ENCODE peak calls at places on chromosomes 2 and 18, in six cellular contexts. One of them, this sample, is unnamed.

GRCh38 chr18:78736015-78736690 is 243.5 kb upstream of the SALL3 start:
- DNase-seq in GM12878: no peak
- DNase-seq in A549: no peak
- DNase-seq in HepG2: no peak
- DNase-seq in endothelial cell of umbilical vein: no peak
- DNase-seq in K562: no peak
- DNase-seq in this sample: no peak

GRCh38 chr2:172350844-172351480 is 76.4 kb upstream of the ITGA6 start:
- DNase-seq in K562: no peak
- DNase-seq in GM12878: no peak
- DNase-seq in HepG2: no peak
- DNase-seq in A549: no peak
- DNase-seq in endothelial cell of umbilical vein: no peak
- DNase-seq in this sample: peak; percentile 40

GRCh38 chr2:18883626-18884456 is 294.5 kb upstream of the NT5C1B start:
- DNase-seq in HepG2: peak; percentile 7
- DNase-seq in GM12878: no peak
- DNase-seq in K562: no peak
- DNase-seq in endothelial cell of umbilical vein: no peak
- DNase-seq in A549: no peak
- DNase-seq in this sample: peak; percentile 25

GRCh38 chr2:8216397-8216796 is 465.5 kb upstream of the ID2 start:
- DNase-seq in A549: no peak
- DNase-seq in HepG2: no peak
- DNase-seq in endothelial cell of umbilical vein: no peak
- DNase-seq in GM12878: no peak
- DNase-seq in K562: no peak
- DNase-seq in this sample: no peak

GRCh38 chr18:44973282-44973681 is 292.6 kb downstream of the SETBP1 start:
- DNase-seq in endothelial cell of umbilical vein: peak; percentile 6
- DNase-seq in A549: no peak
- DNase-seq in HepG2: no peak
- DNase-seq in K562: no peak
- DNase-seq in GM12878: no peak
- DNase-seq in this sample: no peak

GRCh38 chr2:3386448-3386958 is 7.0 kb downstream of the TRAPPC12 start:
- DNase-seq in HepG2: no peak
- DNase-seq in A549: no peak
- DNase-seq in GM12878: no peak
- DNase-seq in K562: no peak
- DNase-seq in endothelial cell of umbilical vein: no peak
- DNase-seq in this sample: no peak

GRCh38 chr2:150182564-150183249 is 304.8 kb downstream of the RND3 start:
- DNase-seq in HepG2: no peak
- DNase-seq in GM12878: no peak
- DNase-seq in A549: no peak
- DNase-seq in endothelial cell of umbilical vein: peak; percentile 39
- DNase-seq in K562: no peak
- DNase-seq in this sample: no peak

GRCh38 chr2:42142476-42143184 is 26.5 kb upstream of the EML4 start:
- DNase-seq in A549: no peak
- DNase-seq in endothelial cell of umbilical vein: no peak
- DNase-seq in K562: no peak
- DNase-seq in GM12878: no peak
- DNase-seq in HepG2: peak; percentile 34
- DNase-seq in this sample: peak; percentile 22

GRCh38 chr2:161039071-161039470 is 121.2 kb upstream of the TANK start:
- DNase-seq in A549: no peak
- DNase-seq in GM12878: no peak
- DNase-seq in endothelial cell of umbilical vein: no peak
- DNase-seq in HepG2: no peak
- DNase-seq in K562: no peak
- DNase-seq in this sample: no peak

GRCh38 chr2:218984239-218985020 is 554 bp downstream of the FEV start:
- DNase-seq in A549: no peak
- DNase-seq in GM12878: no peak
- DNase-seq in K562: no peak
- DNase-seq in endothelial cell of umbilical vein: peak; percentile 56
- DNase-seq in HepG2: no peak
- DNase-seq in this sample: peak; percentile 46

GRCh38 chr2:168138911-168139310 is 108.5 kb downstream of the STK39 start:
- DNase-seq in K562: no peak
- DNase-seq in A549: no peak
- DNase-seq in GM12878: no peak
- DNase-seq in endothelial cell of umbilical vein: no peak
- DNase-seq in HepG2: no peak
- DNase-seq in this sample: no peak

GRCh38 chr2:39411186-39411944 is 25.7 kb downstream of the MAP4K3 start:
- DNase-seq in HepG2: peak; percentile 40
- DNase-seq in A549: no peak
- DNase-seq in endothelial cell of umbilical vein: peak; percentile 71
- DNase-seq in K562: no peak
- DNase-seq in GM12878: no peak
- DNase-seq in this sample: no peak

GRCh38 chr2:217049376-217049775 is 189.5 kb upstream of the TNP1 start:
- DNase-seq in HepG2: no peak
- DNase-seq in A549: no peak
- DNase-seq in GM12878: no peak
- DNase-seq in endothelial cell of umbilical vein: no peak
- DNase-seq in K562: no peak
- DNase-seq in this sample: no peak

GRCh38 chr2:54522624-54523281 is 66.6 kb downstream of the SPTBN1 start:
- DNase-seq in GM12878: peak; percentile 47
- DNase-seq in HepG2: peak; percentile 86
- DNase-seq in endothelial cell of umbilical vein: peak; percentile 44
- DNase-seq in K562: peak; percentile 75
- DNase-seq in A549: peak; percentile 64
- DNase-seq in this sample: peak; percentile 74

GRCh38 chr2:239750045-239750835 is 274.9 kb downstream of the NDUFA10 start:
- DNase-seq in endothelial cell of umbilical vein: no peak
- DNase-seq in K562: no peak
- DNase-seq in HepG2: no peak
- DNase-seq in GM12878: no peak
- DNase-seq in A549: no peak
- DNase-seq in this sample: no peak

GRCh38 chr2:25738383-25739343 is 65.3 kb upstream of the DTNB start:
- DNase-seq in A549: no peak
- DNase-seq in GM12878: no peak
- DNase-seq in K562: no peak
- DNase-seq in endothelial cell of umbilical vein: no peak
- DNase-seq in HepG2: no peak
- DNase-seq in this sample: no peak

GRCh38 chr2:187504312-187504921 is 49.8 kb downstream of the TFPI start:
- DNase-seq in A549: no peak
- DNase-seq in HepG2: no peak
- DNase-seq in endothelial cell of umbilical vein: peak; percentile 56
- DNase-seq in GM12878: no peak
- DNase-seq in K562: no peak
- DNase-seq in this sample: no peak

GRCh38 chr2:68912732-68913131 is 40.0 kb downstream of the GKN2 start:
- DNase-seq in A549: no peak
- DNase-seq in GM12878: no peak
- DNase-seq in HepG2: no peak
- DNase-seq in K562: no peak
- DNase-seq in endothelial cell of umbilical vein: no peak
- DNase-seq in this sample: peak; percentile 75

GRCh38 chr2:135149251-135149650 is 97.2 kb downstream of the RAB3GAP1 start:
- DNase-seq in A549: no peak
- DNase-seq in HepG2: peak; percentile 15
- DNase-seq in endothelial cell of umbilical vein: peak; percentile 10
- DNase-seq in GM12878: no peak
- DNase-seq in K562: no peak
- DNase-seq in this sample: no peak

GRCh38 chr2:12424820-12425219 is 291.9 kb upstream of the TRIB2 start:
- DNase-seq in A549: no peak
- DNase-seq in endothelial cell of umbilical vein: no peak
- DNase-seq in HepG2: no peak
- DNase-seq in K562: no peak
- DNase-seq in GM12878: no peak
- DNase-seq in this sample: no peak

GRCh38 chr2:58539973-58540372 is 298.8 kb upstream of the FANCL start:
- DNase-seq in A549: no peak
- DNase-seq in GM12878: no peak
- DNase-seq in endothelial cell of umbilical vein: no peak
- DNase-seq in K562: no peak
- DNase-seq in HepG2: no peak
- DNase-seq in this sample: no peak

GRCh38 chr2:103196834-103197233 is 435.0 kb downstream of the TMEM182 start:
- DNase-seq in GM12878: no peak
- DNase-seq in endothelial cell of umbilical vein: no peak
- DNase-seq in A549: no peak
- DNase-seq in HepG2: no peak
- DNase-seq in K562: no peak
- DNase-seq in this sample: no peak

GRCh38 chr2:64214281-64215115 is 70.3 kb upstream of the PELI1 start:
- DNase-seq in K562: no peak
- DNase-seq in endothelial cell of umbilical vein: no peak
- DNase-seq in GM12878: peak; percentile 91
- DNase-seq in HepG2: no peak
- DNase-seq in A549: no peak
- DNase-seq in this sample: no peak

GRCh38 chr2:159010963-159011362 is 42.5 kb downstream of the TANC1 start:
- DNase-seq in HepG2: no peak
- DNase-seq in endothelial cell of umbilical vein: peak; percentile 30
- DNase-seq in K562: no peak
- DNase-seq in A549: no peak
- DNase-seq in GM12878: no peak
- DNase-seq in this sample: no peak

GRCh38 chr2:19819097-19820065 is 82.4 kb downstream of the TTC32 start:
- DNase-seq in GM12878: no peak
- DNase-seq in K562: no peak
- DNase-seq in A549: no peak
- DNase-seq in HepG2: no peak
- DNase-seq in endothelial cell of umbilical vein: no peak
- DNase-seq in this sample: no peak

DNA sequence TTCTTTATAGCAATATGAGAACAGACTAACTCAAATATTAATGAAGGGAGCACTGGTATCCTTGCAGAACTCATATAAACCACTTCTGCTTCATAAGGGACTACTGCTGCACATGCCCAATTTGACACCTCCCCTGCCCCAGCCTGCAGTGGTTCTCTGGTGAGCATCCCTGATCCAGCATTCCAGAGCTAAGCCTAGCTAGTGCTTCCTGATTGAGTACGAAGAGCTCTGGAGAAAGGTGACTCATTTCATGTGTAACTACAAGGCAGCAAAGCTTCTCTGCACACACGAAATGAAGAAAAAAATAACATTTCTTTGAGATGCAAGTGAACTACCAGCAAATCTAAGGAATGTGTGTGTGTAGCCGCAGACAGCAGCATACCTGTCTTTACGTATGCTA is 22.8 kb upstream of the ADNP2 start:
- DNase-seq in A549: no peak
- DNase-seq in endothelial cell of umbilical vein: no peak
- DNase-seq in HepG2: no peak
- DNase-seq in K562: no peak
- DNase-seq in GM12878: no peak
- DNase-seq in this sample: no peak
- TF ChIP-seq MYC in A549: no peak
- TF ChIP-seq MYC in endothelial cell of umbilical vein: no peak
- TF ChIP-seq MYC in HepG2: no peak
- TF ChIP-seq MYC in K562: no peak
- TF ChIP-seq MYC in GM12878: no peak
- TF ChIP-seq MYC in this sample: no peak

GRCh38 chr2:128153786-128154185 is 62.8 kb downstream of the UGGT1 start:
- DNase-seq in endothelial cell of umbilical vein: no peak
- DNase-seq in GM12878: no peak
- DNase-seq in A549: no peak
- DNase-seq in K562: no peak
- DNase-seq in HepG2: no peak
- DNase-seq in this sample: no peak

GRCh38 chr2:128156812-128157211 is 65.8 kb downstream of the UGGT1 start:
- DNase-seq in endothelial cell of umbilical vein: no peak
- DNase-seq in HepG2: no peak
- DNase-seq in A549: no peak
- DNase-seq in GM12878: no peak
- DNase-seq in K562: no peak
- DNase-seq in this sample: no peak

GRCh38 chr2:128154225-128154624 is 63.2 kb downstream of the UGGT1 start:
- DNase-seq in K562: no peak
- DNase-seq in GM12878: no peak
- DNase-seq in A549: no peak
- DNase-seq in HepG2: no peak
- DNase-seq in endothelial cell of umbilical vein: no peak
- DNase-seq in this sample: no peak

GRCh38 chr2:128157644-128158043 is 66.6 kb downstream of the UGGT1 start:
- DNase-seq in K562: no peak
- DNase-seq in GM12878: no peak
- DNase-seq in HepG2: no peak
- DNase-seq in A549: no peak
- DNase-seq in endothelial cell of umbilical vein: no peak
- DNase-seq in this sample: no peak

GRCh38 chr2:128155970-128156369 is 65.0 kb downstream of the UGGT1 start:
- DNase-seq in A549: no peak
- DNase-seq in HepG2: no peak
- DNase-seq in GM12878: no peak
- DNase-seq in K562: no peak
- DNase-seq in endothelial cell of umbilical vein: no peak
- DNase-seq in this sample: no peak
- H3K4me3 ChIP-seq in A549: no peak overlapping the region
- H3K4me3 ChIP-seq in HepG2: no peak overlapping the region
- H3K4me3 ChIP-seq in GM12878: no peak overlapping the region
- H3K4me3 ChIP-seq in K562: no peak overlapping the region
- H3K4me3 ChIP-seq in endothelial cell of umbilical vein: no peak overlapping the region
- H3K4me3 ChIP-seq in this sample: no peak overlapping the region

GRCh38 chr2:197435598-197436435 is 989 bp upstream of the SF3B1 start:
- DNase-seq in GM12878: no peak
- DNase-seq in endothelial cell of umbilical vein: no peak
- DNase-seq in HepG2: peak; percentile 36
- DNase-seq in A549: no peak
- DNase-seq in K562: no peak
- DNase-seq in this sample: no peak
- TF ChIP-seq MYC in GM12878: no peak
- TF ChIP-seq MYC in endothelial cell of umbilical vein: no peak
- TF ChIP-seq MYC in HepG2: no peak
- TF ChIP-seq MYC in A549: no peak
- TF ChIP-seq MYC in K562: no peak
- TF ChIP-seq MYC in this sample: no peak

GRCh38 chr2:71895320-71896161 is 252.1 kb downstream of the CYP26B1 start:
- DNase-seq in GM12878: no peak
- DNase-seq in A549: no peak
- DNase-seq in K562: peak; percentile 5
- DNase-seq in HepG2: no peak
- DNase-seq in endothelial cell of umbilical vein: no peak
- DNase-seq in this sample: no peak
- H3K4me3 ChIP-seq in GM12878: no peak overlapping the region
- H3K4me3 ChIP-seq in A549: no peak overlapping the region
- H3K4me3 ChIP-seq in K562: no peak overlapping the region
- H3K4me3 ChIP-seq in HepG2: no peak overlapping the region
- H3K4me3 ChIP-seq in endothelial cell of umbilical vein: no peak overlapping the region
- H3K4me3 ChIP-seq in this sample: no peak overlapping the region